ENCODE peak calls at places on chromosomes 6 and 20, in six cellular contexts. M is psoas muscle; Z is prostate gland; H is CD8-positive, alpha-beta T cell; I is Peyer's patch; D is lower lobe of right lung. S is an unnamed sample.

GRCh38 chr6:5763407-5763806 is 243.3 kb downstream of the NRN1 start:
- DNase-seq in I (no peak), H (no peak), D (no peak), Z (no peak), M (no peak), S (no peak)

GRCh38 chr6:26017567-26017966 is 55.0 kb downstream of the TRIM38 start:
- DNase-seq in Z (peak; percentile 55), D (peak; percentile 61), I (no peak), M (peak; percentile 66), H (peak; percentile 53), S (peak; percentile 75)

GRCh38 chr6:109769213-109769612 is 78.1 kb downstream of the FIG4 start:
- DNase-seq in I (no peak), M (no peak), H (no peak), D (no peak), Z (no peak), S (no peak)

GRCh38 chr6:45423111-45423900 is 45.6 kb upstream of the SUPT3H start:
- DNase-seq in M (peak; percentile 70), I (peak; percentile 62), D (peak; percentile 63), Z (peak; percentile 14), H (no peak), S (no peak)

GRCh38 chr6:43120938-43121913 is 45.1 kb downstream of the PTK7 start:
- DNase-seq in D (no peak), M (peak; percentile 86), Z (no peak), I (no peak), H (no peak), S (peak; percentile 91)

GRCh38 chr6:143361536-143362191 is 88.8 kb downstream of the ADAT2 start:
- DNase-seq in M (no peak), I (no peak), Z (no peak), D (no peak), H (no peak), S (no peak)

GRCh38 chr20:52494244-52494643 is 302.7 kb upstream of the ZFP64 start:
- DNase-seq in D (no peak), H (peak; percentile 6), M (no peak), Z (no peak), I (no peak), S (peak; percentile 99)

GRCh38 chr20:18621004-18621403 is 33.1 kb downstream of the DTD1 start:
- DNase-seq in D (no peak), M (no peak), Z (no peak), I (no peak), H (no peak), S (no peak)

GRCh38 chr6:41278699-41279405 is 7.6 kb downstream of the TREM1 start:
- DNase-seq in Z (peak; percentile 24), H (peak; percentile 46), M (peak; percentile 57), D (peak; percentile 68), I (no peak), S (no peak)

GRCh38 chr6:131413191-131413830 is 159.7 kb upstream of the ARG1 start:
- DNase-seq in D (no peak), Z (no peak), M (no peak), I (no peak), H (no peak), S (no peak)

GRCh38 chr6:144064402-144064830 is 31.0 kb downstream of the SF3B5 start:
- DNase-seq in I (peak; percentile 73), M (peak; percentile 58), Z (peak; percentile 12), D (peak; percentile 76), H (peak; percentile 22), S (no peak)

GRCh38 chr6:140043357-140043756 is 668.9 kb upstream of the CITED2 start:
- DNase-seq in H (no peak), M (no peak), D (no peak), I (no peak), Z (no peak), S (no peak)

GRCh38 chr6:36028088-36028886 is 679 bp downstream of the MAPK14 start:
- DNase-seq in M (peak; percentile 67), D (peak; percentile 69), Z (peak; percentile 17), H (no peak), I (no peak), S (no peak)

GRCh38 chr6:21522773-21523490 is 70.6 kb upstream of the SOX4 start:
- DNase-seq in H (no peak), D (no peak), M (no peak), Z (no peak), I (no peak), S (no peak)

GRCh38 chr6:13550656-13551055 is 23.7 kb upstream of the SIRT5 start:
- DNase-seq in H (no peak), I (no peak), Z (no peak), D (no peak), M (no peak), S (no peak)

GRCh38 chr6:34235605-34236422 is 859 bp upstream of the HMGA1 start:
- DNase-seq in H (peak; percentile 49), Z (peak; percentile 33), M (peak; percentile 70), I (peak; percentile 82), D (peak; percentile 85), S (peak; percentile 86)

GRCh38 chr6:87925373-87926060 is 122.1 kb upstream of the SPACA1 start:
- DNase-seq in D (no peak), H (no peak), M (no peak), I (no peak), Z (no peak), S (no peak)

GRCh38 chr6:112576421-112576820 is 229.3 kb downstream of the RFPL4B start:
- DNase-seq in Z (no peak), I (no peak), H (no peak), D (no peak), M (no peak), S (no peak)

GRCh38 chr20:32067234-32067821 is 15.3 kb downstream of the HCK start:
- DNase-seq in Z (no peak), H (no peak), D (no peak), I (no peak), M (no peak), S (peak; percentile 60)

GRCh38 chr6:156628805-156629204 is 148.4 kb upstream of the ARID1B start:
- DNase-seq in H (no peak), D (no peak), I (no peak), M (no peak), Z (no peak), S (no peak)

GRCh38 chr6:149150999-149151398 is 166.5 kb upstream of the TAB2 start:
- DNase-seq in D (no peak), H (no peak), M (no peak), Z (no peak), I (no peak), S (no peak)

GRCh38 chr20:61529354-61529753 is 277.3 kb downstream of the CDH4 start:
- DNase-seq in I (no peak), Z (no peak), H (no peak), D (no peak), M (no peak), S (peak; percentile 61)

GRCh38 chr6:4611441-4612129 is 164.6 kb upstream of the CDYL start:
- DNase-seq in Z (no peak), I (no peak), H (no peak), D (no peak), M (no peak), S (no peak)

GRCh38 chr20:45341939-45342862 is 6.0 kb downstream of the SDC4 start:
- DNase-seq in Z (peak; percentile 86), I (peak; percentile 59), D (peak; percentile 74), M (peak; percentile 83), H (no peak), S (peak; percentile 90)

GRCh38 chr6:52312461-52312860 is 27.9 kb upstream of the MCM3 start:
- DNase-seq in D (no peak), H (no peak), Z (no peak), M (no peak), I (no peak), S (no peak)

GRCh38 chr6:36028887-36029324 is 1.3 kb downstream of the MAPK14 start:
- DNase-seq in Z (peak; percentile 69), H (peak; percentile 72), I (peak; percentile 63), M (peak; percentile 73), D (peak; percentile 78), S (peak; percentile 78)

GRCh38 chr6:141403827-141404226 is 728.9 kb upstream of the GJE1 start:
- DNase-seq in M (no peak), D (no peak), I (no peak), Z (peak; percentile 64), H (no peak), S (no peak)

GRCh38 chr20:45937765-45938164 is 3.3 kb downstream of the PCIF1 start:
- DNase-seq in H (no peak), D (no peak), M (no peak), I (no peak), Z (no peak), S (no peak)

GRCh38 chr6:14734416-14735340 is 511.2 kb upstream of the JARID2 start:
- DNase-seq in H (peak; percentile 21), D (no peak), Z (no peak), I (no peak), M (no peak), S (no peak)

GRCh38 chr20:36645353-36645752 is 643 bp downstream of the SLA2 start:
- DNase-seq in I (no peak), D (no peak), H (no peak), M (no peak), Z (no peak), S (no peak)
- H3K4me1 ChIP-seq in I (no peaks in the 10 kb centered on the region), D (no peaks in the 10 kb centered on the region), H (peaks cover 43% of the 10 kb centered on the region), M (no peaks in the 10 kb centered on the region), Z (no peaks in the 10 kb centered on the region), S (peaks cover 5% of the 10 kb centered on the region)

GRCh38 chr20:21712443-21713059 is 7.1 kb downstream of the PAX1 start:
- DNase-seq in I (no peak), D (no peak), H (no peak), M (no peak), Z (no peak), S (no peak)
- H3K27me3 ChIP-seq in I (peaks cover 13% of the 10 kb centered on the region), D (peaks cover 95% of the 10 kb centered on the region), H (no peaks in the 10 kb centered on the region), M (peaks cover 27% of the 10 kb centered on the region), Z (peaks cover 32% of the 10 kb centered on the region), S (peaks cover 92% of the 10 kb centered on the region)

GRCh38 chr20:41649489-41649888 is 31.3 kb upstream of the CHD6 start:
- DNase-seq in I (no peak), Z (peak; percentile 19), H (no peak), M (no peak), D (no peak), S (no peak)
- H3K4me1 ChIP-seq in I (no peaks in the 10 kb centered on the region), Z (peaks cover 6% of the 10 kb centered on the region), H (no peaks in the 10 kb centered on the region), M (no peaks in the 10 kb centered on the region), D (no peaks in the 10 kb centered on the region), S (peaks cover 11% of the 10 kb centered on the region)

GRCh38 chr20:62597416-62598115 is 44.7 kb upstream of the SLCO4A1 start:
- DNase-seq in D (no peak), Z (no peak), I (no peak), H (no peak), M (no peak), S (no peak)

GRCh38 chr20:62598761-62599194 is 43.5 kb upstream of the SLCO4A1 start:
- DNase-seq in I (no peak), H (no peak), Z (no peak), M (no peak), D (no peak), S (no peak)

GRCh38 chr20:62601172-62601571 is 41.1 kb upstream of the SLCO4A1 start:
- DNase-seq in H (no peak), I (no peak), M (no peak), Z (no peak), D (no peak), S (no peak)

GRCh38 chr20:62596921-62597320 is 45.4 kb upstream of the SLCO4A1 start:
- DNase-seq in D (no peak), M (no peak), Z (no peak), H (no peak), I (no peak), S (no peak)

GRCh38 chr20:62599216-62600110 is 42.8 kb upstream of the SLCO4A1 start:
- DNase-seq in Z (no peak), I (no peak), M (no peak), D (no peak), H (no peak), S (no peak)
- H3K27me3 ChIP-seq in Z (peaks cover 9% of the 10 kb centered on the region), I (peaks cover 4% of the 10 kb centered on the region), M (peaks cover 7% of the 10 kb centered on the region), D (peaks cover 7% of the 10 kb centered on the region), H (peaks cover 4% of the 10 kb centered on the region), S (no peaks in the 10 kb centered on the region)

S was measured in RWPE2.